ENCODE peak calls at places on chromosomes 11 and 22, in six cellular contexts. E, W, Y, J, A and R are unnamed samples.
A peak's percentile ranks its signal among the peaks of the same experiment; 100 is the strongest.

GRCh38 chr22:46007003-46007847 is 30.3 kb upstream of the WNT7B start:
- DNase-seq in E (no peak), W (peak; percentile 67), Y (peak; percentile 47), J (peak; percentile 76), A (peak; percentile 81), R (peak; percentile 61)

GRCh38 chr22:28014141-28015055 is 95.3 kb upstream of the PITPNB start:
- DNase-seq in E (no peak), W (no peak), Y (peak; percentile 66), J (no peak), A (peak; percentile 58), R (no peak)

GRCh38 chr11:15910761-15911160 is 445.6 kb downstream of the SOX6 start:
- DNase-seq in E (no peak), W (no peak), Y (peak; percentile 45), J (no peak), A (no peak), R (no peak)

GRCh38 chr22:22553141-22553540 is 5.9 kb downstream of the PRAME start:
- DNase-seq in E (no peak), W (no peak), Y (no peak), J (no peak), A (no peak), R (no peak)

GRCh38 chr11:69144719-69145365 is 10.9 kb upstream of the SMIM38 start:
- DNase-seq in E (no peak), W (no peak), Y (no peak), J (no peak), A (no peak), R (no peak)

GRCh38 chr22:19962246-19962908 is 20.8 kb upstream of the TXNRD2 start:
- DNase-seq in E (peak; percentile 72), W (peak; percentile 42), Y (peak; percentile 91), J (peak; percentile 36), A (peak; percentile 77), R (peak; percentile 86)

GRCh38 chr11:93515438-93515837 is 27.8 kb downstream of the SMCO4 start:
- DNase-seq in E (no peak), W (no peak), Y (no peak), J (no peak), A (no peak), R (peak; percentile 38)

GRCh38 chr11:110833033-110833484 is 120.8 kb upstream of the ARHGAP20 start:
- DNase-seq in E (no peak), W (no peak), Y (no peak), J (no peak), A (no peak), R (no peak)

GRCh38 chr11:121575963-121576290 is 123.2 kb upstream of the SORL1-AS1 start:
- DNase-seq in E (no peak), W (no peak), Y (peak; percentile 14), J (no peak), A (no peak), R (no peak)

GRCh38 chr22:45585437-45585755 is 82.7 kb downstream of the FBLN1 start:
- DNase-seq in E (no peak), W (no peak), Y (no peak), J (no peak), A (no peak), R (no peak)

GRCh38 chr22:49548356-49549202 is 279.1 kb downstream of the BRD1 start:
- DNase-seq in E (no peak), W (no peak), Y (no peak), J (no peak), A (peak; percentile 32), R (no peak)

GRCh38 chr11:76265771-76266241 is 59.5 kb upstream of the WNT11 start:
- DNase-seq in E (no peak), W (no peak), Y (no peak), J (no peak), A (peak; percentile 60), R (no peak)